ENCODE peak calls at places on chromosome 22, in six cellular contexts. S, B, I, R, N and Q are unnamed samples.

GRCh38 chr22:40257979-40258378 is 80.3 kb downstream of the TNRC6B start:
- DNase-seq in S (no peak), B (no peak), I (no peak), R (no peak), N (no peak), Q (no peak)

GRCh38 chr22:37486224-37486845 is at the start of gene MFNG:
- DNase-seq in S (peak; percentile 77), B (peak; percentile 64), I (no peak), R (peak; percentile 73), N (peak; percentile 45), Q (peak; percentile 83)

GRCh38 chr22:47400701-47401591 is 638.5 kb downstream of the TBC1D22A start:
- DNase-seq in S (no peak), B (no peak), I (no peak), R (no peak), N (no peak), Q (no peak)

GRCh38 chr22:36277482-36278291 is 24.8 kb downstream of the APOL1 start:
- DNase-seq in S (peak; percentile 81), B (peak; percentile 58), I (peak; percentile 29), R (peak; percentile 64), N (peak; percentile 73), Q (no peak)

GRCh38 chr22:50146440-50147228 is 23.9 kb upstream of the PANX2 start:
- DNase-seq in S (peak; percentile 81), B (no peak), I (peak; percentile 42), R (no peak), N (peak; percentile 72), Q (no peak)

GRCh38 chr22:26404851-26405357 is 24.2 kb upstream of the ASPHD2 start:
- DNase-seq in S (no peak), B (no peak), I (no peak), R (no peak), N (peak; percentile 85), Q (peak; percentile 60)

GRCh38 chr22:37484115-37485005 is 1.8 kb downstream of the MFNG start:
- DNase-seq in S (peak; percentile 83), B (peak; percentile 63), I (no peak), R (peak; percentile 37), N (no peak), Q (peak; percentile 87)

GRCh38 chr22:49951986-49952896 is 8.3 kb upstream of the PIM3 start:
- DNase-seq in S (no peak), B (no peak), I (peak; percentile 69), R (no peak), N (no peak), Q (no peak)

GRCh38 chr22:41215926-41216325 is 10.8 kb downstream of the L3MBTL2 start:
- DNase-seq in S (no peak), B (no peak), I (no peak), R (no peak), N (no peak), Q (no peak)

GRCh38 chr22:20403779-20404140 is 9.8 kb downstream of the ZNF74 start:
- DNase-seq in S (no peak), B (no peak), I (no peak), R (no peak), N (no peak), Q (no peak)

GRCh38 chr22:49097171-49097925 is 730.3 kb downstream of the BRD1 start:
- DNase-seq in S (no peak), B (no peak), I (no peak), R (no peak), N (no peak), Q (no peak)

GRCh38 chr22:31343235-31344191 is 2.6 kb downstream of the PATZ1 start:
- DNase-seq in S (no peak), B (no peak), I (no peak), R (peak; percentile 60), N (peak; percentile 15), Q (peak; percentile 41)

GRCh38 chr22:37212174-37212906 is at the start of gene SSTR3:
- DNase-seq in S (peak; percentile 52), B (no peak), I (no peak), R (no peak), N (no peak), Q (no peak)

GRCh38 chr22:23285734-23286133 is 105.4 kb downstream of the BCR start:
- DNase-seq in S (no peak), B (no peak), I (no peak), R (no peak), N (peak; percentile 24), Q (no peak)

GRCh38 chr22:39319284-39320170 is at the start of gene RPL3:
- DNase-seq in S (peak; percentile 98), B (peak; percentile 96), I (peak; percentile 99), R (peak; percentile 95), N (peak; percentile 95), Q (peak; percentile 97)

GRCh38 chr22:44718418-44718817 is 16.4 kb downstream of the PRR5 start:
- DNase-seq in S (no peak), B (no peak), I (no peak), R (no peak), N (no peak), Q (no peak)

GRCh38 chr22:46057206-46057605 is 80.2 kb upstream of the WNT7B start:
- DNase-seq in S (peak; percentile 75), B (no peak), I (no peak), R (no peak), N (no peak), Q (no peak)

GRCh38 chr22:31846161-31847115 is 92.6 kb downstream of the DEPDC5 start:
- DNase-seq in S (no peak), B (no peak), I (peak; percentile 68), R (no peak), N (peak; percentile 37), Q (no peak)

GRCh38 chr22:33389927-33390326 is 331.7 kb upstream of the SYN3 start:
- DNase-seq in S (no peak), B (no peak), I (peak; percentile 4), R (no peak), N (no peak), Q (no peak)

GRCh38 chr22:29166180-29166579 is 39.5 kb upstream of the EMID1 start:
- DNase-seq in S (peak; percentile 28), B (no peak), I (no peak), R (no peak), N (no peak), Q (no peak)

GRCh38 chr22:28175730-28176492 is 256.9 kb upstream of the PITPNB start:
- DNase-seq in S (no peak), B (no peak), I (no peak), R (no peak), N (no peak), Q (no peak)

GRCh38 chr22:20571078-20571503 is 63.7 kb downstream of the MED15 start:
- DNase-seq in S (no peak), B (no peak), I (no peak), R (no peak), N (no peak), Q (no peak)

GRCh38 chr22:23565942-23566715 is 14.0 kb downstream of the IGLL1 start:
- DNase-seq in S (peak; percentile 51), B (no peak), I (no peak), R (peak; percentile 22), N (no peak), Q (no peak)

GRCh38 chr22:46617250-46618103 is 2.7 kb upstream of the GRAMD4 start:
- DNase-seq in S (no peak), B (no peak), I (no peak), R (no peak), N (no peak), Q (no peak)

GRCh38 chr22:28817919-28818859 is 17.8 kb upstream of the XBP1 start:
- DNase-seq in S (peak; percentile 60), B (no peak), I (no peak), R (no peak), N (no peak), Q (peak; percentile 26)

GRCh38 chr22:47357086-47357485 is 594.6 kb downstream of the TBC1D22A start:
- DNase-seq in S (no peak), B (no peak), I (no peak), R (no peak), N (no peak), Q (no peak)

GRCh38 chr22:48943567-48944432 is 883.9 kb downstream of the BRD1 start:
- DNase-seq in S (peak; percentile 33), B (no peak), I (no peak), R (peak; percentile 76), N (peak; percentile 32), Q (no peak)

GRCh38 chr22:26464312-26464711 is 19.3 kb downstream of the HPS4 start:
- DNase-seq in S (no peak), B (no peak), I (no peak), R (no peak), N (no peak), Q (no peak)

GRCh38 chr22:22010358-22010757 is 27.8 kb upstream of the TOP3B start:
- DNase-seq in S (no peak), B (no peak), I (no peak), R (no peak), N (no peak), Q (no peak)

GRCh38 chr22:49462795-49463194 is 364.9 kb downstream of the BRD1 start:
- DNase-seq in S (no peak), B (no peak), I (no peak), R (no peak), N (peak; percentile 19), Q (peak; percentile 41)

GRCh38 chr22:24271406-24271760 is 752 bp downstream of the SPECC1L start:
- DNase-seq in S (no peak), B (no peak), I (no peak), R (no peak), N (peak; percentile 11), Q (no peak)